ENCODE peak calls at places on chromosome X, in nine cellular contexts. C, Y, G, D, W, O, M, S and F are unnamed samples.
A peak's percentile ranks its signal among the peaks of the same experiment; 100 is the strongest.

GRCh38 chrX:45774961-45775360 is 574.3 kb upstream of the DIPK2B start:
- DNase-seq in D (no peak), M (no peak), O (peak; percentile 68), S (no peak), C (peak; percentile 61), W (no peak), Y (no peak), G (peak; percentile 63), F (no peak)

GRCh38 chrX:108590496-108590895 is 145.9 kb downstream of the IRS4 start:
- DNase-seq in G (no peak), D (no peak), S (no peak), M (no peak), W (no peak), Y (no peak), C (no peak), O (no peak), F (no peak)

GRCh38 chrX:38774249-38774648 is 27.0 kb upstream of the MID1IP1 start:
- DNase-seq in D (no peak), O (no peak), M (no peak), C (peak; percentile 10), G (no peak), W (no peak), Y (no peak), S (no peak), F (no peak)

GRCh38 chrX:39903937-39904336 is 193.8 kb downstream of the BCOR start:
- DNase-seq in C (peak; percentile 72), G (peak; percentile 43), O (no peak), W (peak; percentile 68), S (no peak), Y (no peak), D (no peak), M (peak; percentile 21), F (no peak)

GRCh38 chrX:79568309-79568708 is 201.2 kb upstream of the ITM2A start:
- DNase-seq in W (no peak), D (no peak), C (no peak), G (no peak), Y (no peak), O (no peak), S (no peak), M (no peak), F (no peak)

GRCh38 chrX:153934473-153935325 is at the start of gene NAA10:
- DNase-seq in S (peak; percentile 88), C (peak; percentile 91), W (peak; percentile 59), O (peak; percentile 85), Y (peak; percentile 79), M (peak; percentile 91), G (peak; percentile 88), D (peak; percentile 89), F (peak; percentile 83)

GRCh38 chrX:130330706-130331105 is 9.0 kb upstream of the SLC25A14 start:
- DNase-seq in D (peak; percentile 74), O (peak; percentile 63), G (peak; percentile 34), Y (peak; percentile 21), S (peak; percentile 81), C (peak; percentile 61), M (peak; percentile 27), W (peak; percentile 41), F (peak; percentile 61)

GRCh38 chrX:106707771-106708454 is 18.6 kb upstream of the RNF128 start:
- DNase-seq in G (peak; percentile 88), C (peak; percentile 71), Y (no peak), S (peak; percentile 54), D (no peak), O (no peak), W (no peak), M (peak; percentile 35), F (no peak)

GRCh38 chrX:115972717-115973116 is 197.8 kb upstream of the AGTR2 start:
- DNase-seq in M (no peak), D (no peak), C (no peak), Y (no peak), W (no peak), O (no peak), G (no peak), S (no peak), F (no peak)

GRCh38 chrX:79400618-79401017 is 33.5 kb upstream of the ITM2A start:
- DNase-seq in G (no peak), Y (no peak), M (no peak), S (no peak), C (no peak), D (no peak), W (peak; percentile 20), O (no peak), F (no peak)

GRCh38 chrX:12007881-12008280 is 130.4 kb upstream of the FRMPD4 start:
- DNase-seq in Y (no peak), S (no peak), D (no peak), O (peak; percentile 0), W (peak; percentile 2), C (peak; percentile 72), M (no peak), G (peak; percentile 68), F (peak; percentile 56)

GRCh38 chrX:152307936-152308335 is 143.2 kb downstream of the GABRA3 start:
- DNase-seq in S (no peak), Y (no peak), W (no peak), M (no peak), G (no peak), D (no peak), C (no peak), O (no peak), F (no peak)

GRCh38 chrX:101348452-101349222 is at the start of gene TIMM8A:
- DNase-seq in W (peak; percentile 78), C (peak; percentile 83), G (peak; percentile 84), O (peak; percentile 86), M (peak; percentile 61), S (peak; percentile 79), D (peak; percentile 94), Y (peak; percentile 49), F (peak; percentile 81)

GRCh38 chrX:13427441-13428054 is 107.7 kb upstream of the ATXN3L start:
- DNase-seq in S (peak; percentile 1), G (no peak), M (no peak), D (no peak), Y (no peak), O (peak; percentile 2), C (no peak), W (no peak), F (no peak)

GRCh38 chrX:17944833-17945497 is 83.9 kb upstream of the RAI2 start:
- DNase-seq in G (peak; percentile 10), Y (no peak), D (peak; percentile 65), W (no peak), C (peak; percentile 2), M (no peak), S (peak; percentile 37), O (peak; percentile 17), F (peak; percentile 11)

GRCh38 chrX:153766098-153766817 is 2.2 kb downstream of the PLXNB3 start:
- DNase-seq in M (peak; percentile 89), W (no peak), G (peak; percentile 75), Y (no peak), C (peak; percentile 85), O (peak; percentile 88), S (peak; percentile 58), D (no peak), F (peak; percentile 60)

GRCh38 chrX:135484636-135485289 is 35.7 kb upstream of the INTS6L start:
- DNase-seq in O (peak; percentile 59), S (peak; percentile 24), G (peak; percentile 36), M (peak; percentile 3), C (peak; percentile 54), D (peak; percentile 70), W (peak; percentile 29), Y (no peak), F (peak; percentile 22)